ENCODE peak calls at places on chromosomes 13 and 19, in six cellular contexts. T is kidney epithelial cell; W is Calu3; P is stimulated activated CD8-positive, alpha-beta memory T cell treated with anti-CD3 and anti-CD28 coated beads, Interleukin-12 subunit alpha, Interleukin-12 subunit beta, amount 100 ng/mL, for 4 hours; Y is transverse colon; L is activated CD8-positive, alpha-beta memory T cell treated with anti-CD3 and anti-CD28 coated beads for 4 hours. I is an unnamed sample.

GRCh38 chr13:92640936-92641335 is 585.7 kb upstream of the GPC6 start:
- DNase-seq in T (no peak), W (no peak), P (no peak), Y (no peak), L (no peak), I (peak)

GRCh38 chr13:111117961-111118360 is 2.9 kb downstream of the ARHGEF7 start:
- DNase-seq in T (no peak), W (no peak), P (no peak), Y (no peak), L (no peak), I (no peak)

GRCh38 chr19:22604571-22605274 is 29.4 kb upstream of the ZNF492 start:
- DNase-seq in T (no peak), W (no peak), P (no peak), Y (no peak), L (no peak), I (no peak)

GRCh38 chr19:49749055-49749716 is 13.9 kb downstream of the TSKS start:
- DNase-seq in T (no peak), W (no peak), P (no peak), Y (no peak), L (no peak), I (no peak)

GRCh38 chr13:41034862-41035261 is 15.7 kb upstream of the ELF1 start:
- DNase-seq in T (no peak), W (no peak), P (no peak), Y (no peak), L (no peak), I (no peak)

GRCh38 chr13:33639158-33639557 is 178.8 kb upstream of the RFC3 start:
- DNase-seq in T (no peak), W (no peak), P (no peak), Y (peak), L (no peak), I (peak)

GRCh38 chr13:32116210-32116609 is 84.6 kb downstream of the FRY start:
- DNase-seq in T (no peak), W (no peak), P (no peak), Y (no peak), L (no peak), I (no peak)

GRCh38 chr19:8093740-8094139 is 41.2 kb downstream of the CCL25 start:
- DNase-seq in T (no peak), W (no peak), P (no peak), Y (no peak), L (no peak), I (no peak)

GRCh38 chr19:19600793-19601346 is 17.6 kb downstream of the PBX4 start:
- DNase-seq in T (no peak), W (no peak), P (no peak), Y (no peak), L (no peak), I (no peak)

GRCh38 chr19:4575267-4575793 is 15.8 kb upstream of the SEMA6B start:
- DNase-seq in T (peak), W (peak), P (no peak), Y (no peak), L (no peak), I (peak)

GRCh38 chr19:9885077-9885552 is 50.0 kb downstream of the PIN1 start:
- DNase-seq in T (no peak), W (no peak), P (no peak), Y (no peak), L (no peak), I (peak)

GRCh38 chr19:13007292-13008045 is 12.2 kb downstream of the NFIX start:
- DNase-seq in T (no peak), W (no peak), P (no peak), Y (no peak), L (no peak), I (no peak)

GRCh38 chr13:26499209-26499601 is 58.3 kb upstream of the WASF3 start:
- DNase-seq in T (no peak), W (peak), P (no peak), Y (no peak), L (no peak), I (no peak)

GRCh38 chr19:3969435-3970312 is 1.2 kb downstream of the DAPK3 start:
- DNase-seq in T (peak), W (peak), P (no peak), Y (no peak), L (no peak), I (peak)

I was measured in HCEC 1CT.